ENCODE peak calls at places on chromosomes 16 and 17, in five cellular contexts. G, N, R, B and U are unnamed samples.

GRCh38 chr17:42642377-42642776 is 16.7 kb upstream of the TUBG2 start:
- DNase-seq in B (no peak), R (no peak), G (peak), N (peak), U (no peak)

GRCh38 chr17:48231995-48232729 is 124.6 kb downstream of the SNX11 start:
- DNase-seq in R (no peak), N (no peak), B (no peak), G (no peak), U (no peak)

GRCh38 chr16:1283996-1284592 is 25.3 kb upstream of the UBE2I start:
- DNase-seq in N (no peak), G (no peak), R (no peak), B (no peak), U (no peak)

GRCh38 chr17:17726721-17727060 is 45.4 kb downstream of the RAI1 start:
- DNase-seq in G (no peak), R (no peak), B (no peak), N (no peak), U (no peak)

GRCh38 chr17:19590912-19591551 is 57.4 kb downstream of the SLC47A1 start:
- DNase-seq in B (no peak), R (no peak), G (peak), N (peak), U (no peak)

GRCh38 chr16:12084436-12084835 is 107.9 kb downstream of the SNX29 start:
- DNase-seq in G (no peak), R (no peak), B (no peak), N (no peak), U (no peak)

GRCh38 chr17:78359216-78359935 is 501 bp downstream of the SOCS3 start:
- DNase-seq in G (no peak), N (peak), R (no peak), B (no peak), U (peak)

GRCh38 chr16:4402439-4403132 is 13.8 kb downstream of the CORO7 start:
- DNase-seq in G (peak), N (peak), B (peak), R (peak), U (peak)

GRCh38 chr16:73032548-73033270 is 15.2 kb downstream of the ZFHX3 start:
- DNase-seq in N (peak), R (no peak), B (peak), G (peak), U (no peak)

GRCh38 chr16:12095275-12096161 is 119.0 kb downstream of the SNX29 start:
- DNase-seq in N (peak), R (peak), B (peak), G (peak), U (no peak)

GRCh38 chr16:27461483-27462171 is 59.7 kb downstream of the IL21R start:
- DNase-seq in N (no peak), B (no peak), R (no peak), G (no peak), U (no peak)

GRCh38 chr16:28609631-28610594 is at the start of gene SULT1A1:
- DNase-seq in G (peak), R (peak), B (no peak), N (peak), U (no peak)

GRCh38 chr16:56245197-56245596 is 53.9 kb downstream of the GNAO1 start:
- DNase-seq in B (no peak), R (no peak), N (no peak), G (no peak), U (no peak)

GRCh38 chr17:29561541-29562517 is 5.0 kb downstream of the ABHD15 start:
- DNase-seq in B (no peak), N (no peak), R (no peak), G (peak), U (peak)

GRCh38 chr17:42337442-42337841 is 49.1 kb downstream of the STAT5A start:
- DNase-seq in B (peak), R (no peak), N (no peak), G (no peak), U (no peak)

GRCh38 chr16:20084624-20085226 is 11.0 kb upstream of the GPR139 start:
- DNase-seq in B (no peak), N (no peak), R (peak), G (no peak), U (no peak)

GRCh38 chr17:19744922-19745757 is 3.0 kb downstream of the ALDH3A1 start:
- DNase-seq in G (peak), N (peak), R (peak), B (peak), U (peak)

GRCh38 chr16:87800497-87800896 is 34.7 kb upstream of the KLHDC4 start:
- DNase-seq in R (no peak), N (no peak), G (no peak), B (no peak), U (no peak)

GRCh38 chr17:64182325-64183012 is 52.5 kb upstream of the ERN1 start:
- DNase-seq in B (no peak), G (no peak), R (no peak), N (no peak), U (no peak)

GRCh38 chr16:87765473-87765775 is 362 bp downstream of the KLHDC4 start:
- DNase-seq in G (no peak), R (peak), B (peak), N (peak), U (no peak)

GRCh38 chr17:32875904-32876413 is 965 bp downstream of the MYO1D start:
- DNase-seq in G (no peak), R (no peak), N (no peak), B (no peak), U (no peak)

GRCh38 chr17:82930043-82930923 is 90.5 kb upstream of the ZNF750 start:
- DNase-seq in N (no peak), B (no peak), G (no peak), R (no peak), U (no peak)

GRCh38 chr17:10879110-10879509 is 41.2 kb upstream of the PIRT start:
- DNase-seq in R (peak), B (no peak), G (peak), N (peak), U (no peak)

GRCh38 chr17:2697611-2698162 is 13.9 kb downstream of the CLUH start:
- DNase-seq in B (no peak), G (peak), N (no peak), R (no peak), U (peak)

GRCh38 chr17:21263351-21263750 is 10.1 kb upstream of the NATD1 start:
- DNase-seq in G (no peak), R (no peak), N (no peak), B (no peak), U (no peak)

GRCh38 chr17:51035436-51035835 is 85.2 kb downstream of the SPAG9 start:
- DNase-seq in R (no peak), B (no peak), N (peak), G (no peak), U (no peak)

GRCh38 chr16:67389911-67390815 is 3.1 kb downstream of the TPPP3 start:
- DNase-seq in R (no peak), N (no peak), B (no peak), G (no peak), U (no peak)

GRCh38 chr16:12420661-12421209 is 383.0 kb downstream of the CPPED1 start:
- DNase-seq in B (no peak), N (no peak), R (no peak), G (no peak), U (no peak)

GRCh38 chr16:14963281-14964173 is 11.3 kb upstream of the PDXDC1 start:
- DNase-seq in B (no peak), G (peak), N (no peak), R (no peak), U (peak)

GRCh38 chr16:14486520-14487303 is 143.3 kb downstream of the PARN start:
- DNase-seq in N (peak), R (peak), G (peak), B (no peak), U (no peak)

DNA sequence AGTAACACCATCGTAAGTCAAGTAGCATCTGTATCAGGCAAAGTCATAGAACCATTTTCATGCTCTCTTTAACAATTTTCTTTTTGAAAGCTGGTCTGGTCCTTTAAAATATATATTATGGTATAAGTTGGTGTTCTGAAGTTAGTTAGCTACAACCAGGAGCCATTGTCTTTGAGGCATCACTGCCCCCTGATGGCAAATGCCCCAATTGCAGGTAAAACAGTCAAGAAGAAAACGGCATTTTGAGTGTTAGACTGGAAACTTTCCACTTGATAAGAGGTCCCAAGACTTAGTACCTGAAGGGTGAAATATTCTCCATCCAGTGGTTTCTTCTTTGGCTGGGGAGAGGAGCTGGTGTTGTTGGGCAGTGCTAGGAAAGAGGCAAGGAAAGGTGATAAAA is 14.1 kb downstream of the TP53 start:
- DNase-seq in B (no peak), R (peak), G (peak), N (peak), U (no peak)
- TF ChIP-seq CTCF in B (peak), R (no peak), G (peak), N (peak), U (peak)

GRCh38 chr17:35981908-35982330 is 622 bp upstream of the CCL16 start:
- DNase-seq in N (peak), R (peak), G (peak), B (no peak), U (peak)
- TF ChIP-seq CTCF in N (peak), R (no peak), G (peak), B (peak), U (no peak)

GRCh38 chr17:4816826-4817225 is 9.9 kb downstream of the PLD2 start:
- DNase-seq in R (no peak), N (no peak), B (no peak), G (no peak), U (no peak)

GRCh38 chr17:4811471-4811870 is 4.5 kb downstream of the PLD2 start:
- DNase-seq in G (no peak), R (no peak), N (no peak), B (no peak), U (no peak)

GRCh38 chr17:4812690-4813089 is 5.7 kb downstream of the PLD2 start:
- DNase-seq in G (no peak), B (no peak), R (no peak), N (no peak), U (no peak)

GRCh38 chr17:4818276-4818675 is 11.3 kb downstream of the PLD2 start:
- DNase-seq in B (no peak), N (peak), R (no peak), G (peak), U (no peak)

DNA sequence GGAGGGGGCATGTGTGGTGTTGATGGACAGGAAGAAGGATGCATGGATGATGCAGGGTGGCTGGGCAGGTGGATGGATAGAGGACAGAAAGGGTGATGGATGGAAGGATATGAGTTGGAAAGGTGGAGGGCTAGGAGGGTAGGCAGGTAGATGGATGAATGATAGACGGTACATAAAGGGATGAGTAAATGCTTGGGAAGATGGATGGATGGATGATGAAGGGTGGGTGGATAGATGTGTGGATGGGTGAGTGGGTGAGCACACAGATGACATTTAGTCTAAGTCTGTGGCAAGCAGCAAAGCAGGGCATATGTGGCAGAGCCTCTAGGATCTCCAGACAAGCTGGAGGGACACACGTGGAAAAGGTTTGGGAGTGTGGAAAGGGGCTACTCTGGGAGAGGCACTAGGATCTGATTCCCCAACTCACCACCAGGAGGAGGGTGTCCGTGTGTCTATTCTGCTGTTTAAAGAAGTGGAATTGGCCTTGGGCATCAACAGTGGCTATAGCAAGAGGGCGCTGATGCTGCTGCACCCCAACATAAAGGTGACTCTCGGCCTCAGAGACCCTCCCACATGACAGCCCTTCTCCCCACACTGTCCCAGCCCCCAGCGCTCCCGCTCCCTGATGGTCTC is 8.2 kb downstream of the PLD2 start:
- DNase-seq in R (no peak), B (no peak), N (peak), G (peak), U (no peak)
- TF ChIP-seq CTCF in R (no peak), B (no peak), N (peak), G (peak), U (peak)

GRCh38 chr16:51637744-51638100 is 486.7 kb upstream of the SALL1 start:
- DNase-seq in N (no peak), G (no peak), R (no peak), B (no peak), U (no peak)

GRCh38 chr16:51638338-51639135 is 487.5 kb upstream of the SALL1 start:
- DNase-seq in R (no peak), B (no peak), G (no peak), N (no peak), U (no peak)

GRCh38 chr16:51641191-51641765 is 490.2 kb upstream of the SALL1 start:
- DNase-seq in N (no peak), B (no peak), G (no peak), R (no peak), U (no peak)

GRCh38 chr16:51636913-51637743 is 486.1 kb upstream of the SALL1 start:
- DNase-seq in B (no peak), G (peak), R (no peak), N (peak), U (no peak)

DNA sequence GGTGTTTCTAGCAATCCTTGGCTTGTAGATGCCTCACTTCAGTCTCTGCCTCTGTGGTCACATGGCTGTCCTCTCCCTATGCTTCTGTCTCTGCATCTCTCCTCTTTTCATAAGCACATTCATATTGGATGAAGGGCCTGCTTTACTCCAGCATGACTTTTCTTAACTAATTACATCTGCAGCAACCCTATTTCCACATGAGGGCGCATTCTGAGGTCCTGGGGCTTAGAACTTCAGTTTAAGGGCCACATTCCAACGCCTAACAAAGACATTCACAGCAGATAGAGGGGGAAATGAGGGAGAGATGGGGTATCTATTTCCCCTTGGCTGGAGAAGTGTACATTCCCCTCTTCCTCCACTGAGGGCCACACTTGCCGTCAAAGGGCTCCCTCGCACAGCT is 489.1 kb upstream of the SALL1 start:
- DNase-seq in N (peak), G (no peak), B (no peak), R (no peak), U (no peak)
- TF ChIP-seq CTCF in N (peak), G (peak), B (no peak), R (no peak), U (no peak)